ENCODE peak calls at places on chromosome 6, in nine cellular contexts. W is hepatocyte; D is NT2/D1; E is tibial nerve; Q is HCT116; T is astrocyte; C is CD8-positive, alpha-beta T cell; J is CD4-positive, CD25-positive, alpha-beta regulatory T cell; N is pancreas. S is an unnamed sample. For H3K4me1 and H3K9me3, the result is how much of the 10 kb centered on the place peaks cover.

GRCh38 chr6:166469426-166469961 is 86.8 kb upstream of the MPC1 start:
- DNase-seq in Q (no peak), E (no peak), C (no peak), N (no peak), D (no peak), J (no peak), W (no peak), T (no peak), S (no peak)

GRCh38 chr6:153392156-153392555 is 261.1 kb upstream of the RGS17 start:
- DNase-seq in D (no peak), E (no peak), Q (no peak), J (peak), W (no peak), N (no peak), C (no peak), T (no peak), S (no peak)

GRCh38 chr6:144469144-144469575 is 184.0 kb downstream of the UTRN start:
- DNase-seq in T (no peak), W (no peak), C (no peak), Q (no peak), N (no peak), E (no peak), J (peak), D (no peak), S (no peak)

GRCh38 chr6:104483225-104483834 is 376.4 kb downstream of the HACE1 start:
- DNase-seq in D (no peak), C (no peak), E (no peak), J (no peak), W (peak), T (no peak), Q (peak), N (no peak), S (no peak)

GRCh38 chr6:10595731-10596664 is 74.8 kb downstream of the GCNT2 start:
- DNase-seq in Q (no peak), D (peak), E (no peak), T (peak), N (no peak), J (peak), C (no peak), W (no peak), S (no peak)

GRCh38 chr6:13453771-13454251 is 33.6 kb downstream of the GFOD1 start:
- DNase-seq in D (no peak), E (no peak), W (no peak), T (peak), Q (peak), N (no peak), C (no peak), J (no peak), S (no peak)

GRCh38 chr6:30985490-30985889 is 2.0 kb downstream of the MUC21 start:
- DNase-seq in Q (no peak), D (no peak), W (no peak), T (no peak), J (peak), E (no peak), C (no peak), N (no peak), S (no peak)

GRCh38 chr6:170037541-170038250 is 253.2 kb downstream of the DLL1 start:
- DNase-seq in C (no peak), W (no peak), N (no peak), J (no peak), Q (no peak), D (no peak), T (no peak), E (no peak), S (no peak)

GRCh38 chr6:52881996-52882841 is 27.3 kb downstream of the GSTA3 start:
- DNase-seq in E (peak), J (peak), Q (peak), C (peak), W (peak), D (peak), N (peak), T (peak), S (peak)

GRCh38 chr6:166173292-166173951 is 5.8 kb upstream of the TBXT start:
- DNase-seq in E (no peak), Q (peak), W (peak), N (peak), C (no peak), D (no peak), T (no peak), J (no peak), S (no peak)

GRCh38 chr6:108168501-108168979 is 2.7 kb downstream of the NR2E1 start:
- DNase-seq in N (peak), C (no peak), J (no peak), T (peak), Q (no peak), E (no peak), W (peak), D (no peak), S (peak)

GRCh38 chr6:56996401-56996800 is 41.5 kb downstream of the BEND6 start:
- DNase-seq in D (no peak), T (peak), J (no peak), C (no peak), Q (no peak), W (no peak), N (no peak), E (no peak), S (no peak)

GRCh38 chr6:84825461-84825860 is 61.1 kb upstream of the TBX18 start:
- DNase-seq in Q (no peak), C (no peak), T (peak), E (no peak), N (no peak), W (peak), D (no peak), J (no peak), S (no peak)

GRCh38 chr6:3260772-3261517 is 2.2 kb downstream of the PSMG4 start:
- DNase-seq in J (no peak), E (no peak), T (no peak), C (no peak), D (no peak), Q (no peak), N (no peak), W (no peak), S (no peak)

GRCh38 chr6:12423852-12424251 is 133.7 kb downstream of the EDN1 start:
- DNase-seq in W (no peak), D (no peak), J (no peak), Q (no peak), T (no peak), C (no peak), E (no peak), N (no peak), S (no peak)

GRCh38 chr6:106146852-106147351 is 60.8 kb downstream of the PRDM1 start:
- DNase-seq in E (no peak), T (peak), W (no peak), D (no peak), Q (no peak), N (no peak), C (no peak), J (no peak), S (no peak)

GRCh38 chr6:115838763-115839401 is 221.8 kb downstream of the FRK start:
- DNase-seq in D (peak), T (peak), Q (peak), C (no peak), N (peak), E (no peak), J (no peak), W (peak), S (no peak)

GRCh38 chr6:31725502-31726350 is 2.6 kb downstream of the MPIG6B start:
- DNase-seq in J (no peak), T (no peak), Q (no peak), N (no peak), C (no peak), E (no peak), D (no peak), W (no peak), S (peak)

GRCh38 chr6:79065232-79065631 is 12.8 kb downstream of the PHIP start:
- DNase-seq in N (no peak), E (no peak), W (no peak), T (no peak), Q (no peak), J (no peak), C (no peak), D (no peak), S (no peak)

GRCh38 chr6:128519132-128519930 is 1.1 kb downstream of the PTPRK start:
- DNase-seq in J (peak), Q (no peak), W (peak), T (peak), C (peak), D (no peak), N (peak), E (peak), S (peak)

DNA sequence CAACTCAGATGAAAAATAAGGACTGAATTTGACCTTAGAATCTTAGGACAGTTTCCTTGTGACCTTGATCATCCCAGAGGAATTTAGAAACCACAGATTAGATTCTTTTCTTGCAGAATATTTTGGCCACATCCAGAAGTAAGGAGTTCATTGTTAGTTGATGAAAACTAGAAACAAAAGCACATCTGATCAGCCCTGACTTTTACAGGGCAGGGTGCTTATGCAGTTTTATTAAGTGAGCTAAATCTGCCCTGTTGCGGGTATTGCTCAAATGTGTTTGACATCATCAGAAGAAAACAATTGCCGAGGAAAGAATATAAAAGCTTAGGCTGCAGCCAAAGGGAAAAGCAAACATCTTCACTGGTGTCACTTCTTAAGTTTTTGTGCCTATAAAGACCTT is 100.8 kb downstream of the MTFR2 start:
- DNase-seq in W (no peak), E (no peak), N (no peak), C (no peak), T (no peak), Q (no peak), D (no peak), J (no peak), S (no peak)
- H3K4me1 ChIP-seq in W (under half), E (under half), N (under half), C (under half), T (under half), Q (under half), D (under half), J (under half), S (under half)

GRCh38 chr6:155611742-155612141 is 156.1 kb upstream of the NOX3 start:
- DNase-seq in T (no peak), Q (no peak), W (no peak), E (no peak), C (no peak), N (no peak), D (no peak), J (no peak), S (no peak)
- H3K9me3 ChIP-seq in T (under half), Q (under half), W (under half), E (under half), C (under half), N (under half), D (half or more), J (under half), S (under half)

GRCh38 chr6:167933290-167933689 is 64.2 kb upstream of the KIF25 start:
- DNase-seq in T (no peak), C (no peak), N (no peak), D (no peak), W (no peak), E (no peak), Q (no peak), J (no peak), S (no peak)

GRCh38 chr6:167934426-167934864 is 63.0 kb upstream of the KIF25 start:
- DNase-seq in E (no peak), Q (no peak), T (no peak), C (no peak), W (peak), N (no peak), D (no peak), J (no peak), S (no peak)

GRCh38 chr6:167930300-167930699 is 67.2 kb upstream of the KIF25 start:
- DNase-seq in Q (no peak), D (no peak), W (no peak), N (no peak), E (no peak), T (peak), C (no peak), J (no peak), S (no peak)

GRCh38 chr6:167933847-167934246 is 63.6 kb upstream of the KIF25 start:
- DNase-seq in C (no peak), Q (no peak), E (no peak), W (no peak), D (no peak), N (peak), T (no peak), J (no peak), S (no peak)

DNA sequence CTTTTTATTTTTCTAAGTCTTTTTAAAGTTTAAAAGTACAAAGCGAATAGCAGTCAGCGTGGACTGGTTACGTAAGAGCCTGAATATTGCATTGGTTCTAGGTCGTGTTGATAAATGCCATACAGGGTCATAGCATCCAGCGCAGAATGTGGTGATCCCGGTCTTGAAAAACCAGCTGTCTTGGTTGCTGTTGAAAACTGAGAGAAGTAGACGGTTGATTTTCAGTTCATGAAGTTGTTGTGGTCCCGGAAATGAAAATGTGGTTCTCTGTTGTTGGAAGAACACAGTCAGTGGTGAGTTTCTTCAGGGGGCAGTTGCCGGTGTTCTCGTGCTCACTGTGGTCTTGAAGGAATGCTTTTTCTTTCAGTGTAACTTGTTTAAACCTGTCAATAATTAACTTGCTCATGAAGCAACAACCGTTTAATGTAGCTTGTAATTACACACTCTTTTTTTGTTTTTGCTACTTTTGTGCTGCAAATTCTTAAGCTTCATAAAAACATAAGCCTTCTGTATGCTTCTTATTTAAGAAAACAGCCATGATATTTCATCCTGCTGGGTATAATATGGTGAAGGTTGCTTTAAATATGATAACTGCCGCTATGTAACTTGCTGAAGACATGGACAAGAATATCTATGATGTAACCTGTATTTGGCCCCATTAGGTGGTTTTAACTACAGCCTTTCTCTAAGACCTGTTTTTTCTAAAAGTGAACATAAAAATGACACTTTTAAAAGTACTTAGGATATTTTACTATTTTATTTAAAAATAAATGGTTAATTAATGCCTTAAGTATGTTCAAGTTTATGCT is 64.8 kb upstream of the KIF25 start:
- DNase-seq in C (no peak), N (no peak), D (no peak), W (peak), Q (no peak), J (no peak), T (no peak), E (no peak), S (no peak)
- H3K4me3 ChIP-seq in C (no peak), N (peak), D (no peak), W (no peak), Q (no peak), J (no peak), T (no peak), E (no peak), S (no peak)

GRCh38 chr6:42915737-42916136 is at the start of gene PTCRA:
- DNase-seq in T (no peak), E (no peak), C (no peak), N (no peak), D (no peak), W (no peak), J (no peak), Q (no peak), S (no peak)
- H3K4me1 ChIP-seq in T (under half), E (under half), C (under half), N (under half), D (under half), W (under half), J (under half), Q (under half), S (under half)

GRCh38 chr6:137162692-137163303 is 10.6 kb downstream of the IL22RA2 start:
- DNase-seq in E (no peak), T (no peak), N (no peak), D (no peak), W (no peak), J (no peak), C (no peak), Q (no peak), S (no peak)

GRCh38 chr6:137163732-137164318 is 9.6 kb downstream of the IL22RA2 start:
- DNase-seq in W (no peak), T (no peak), E (no peak), D (no peak), J (no peak), C (no peak), N (no peak), Q (no peak), S (no peak)

GRCh38 chr6:137159912-137160311 is 13.5 kb downstream of the IL22RA2 start:
- DNase-seq in W (no peak), T (no peak), D (no peak), C (no peak), Q (no peak), N (no peak), E (no peak), J (no peak), S (no peak)

GRCh38 chr6:137161975-137162374 is 11.5 kb downstream of the IL22RA2 start:
- DNase-seq in C (no peak), N (no peak), J (no peak), W (no peak), E (no peak), T (no peak), D (no peak), Q (no peak), S (peak)

DNA sequence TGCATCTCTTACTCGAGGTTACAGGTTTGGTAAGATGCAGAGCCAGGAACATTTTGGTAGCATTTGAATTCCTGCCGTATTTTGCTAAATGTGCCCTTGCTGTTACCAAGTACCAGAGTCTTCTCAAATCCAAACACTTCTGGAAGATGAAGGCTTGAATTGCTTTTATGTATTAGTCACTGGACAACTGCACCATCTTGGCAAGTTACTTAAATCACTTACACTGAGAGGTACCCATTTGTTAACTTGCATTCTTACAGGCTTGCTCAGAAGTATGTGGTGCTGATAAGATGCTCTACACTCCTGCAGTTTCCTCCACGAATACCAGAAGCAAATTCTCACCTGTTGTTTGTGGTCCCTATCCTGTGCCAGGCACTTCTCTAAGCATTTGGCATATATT is 12.7 kb downstream of the IL22RA2 start:
- DNase-seq in Q (no peak), T (peak), N (no peak), W (no peak), J (no peak), D (no peak), E (no peak), C (no peak), S (no peak)
- H3K9me3 ChIP-seq in Q (under half), T (under half), N (under half), W (under half), J (under half), D (under half), E (under half), C (under half), S (under half)

DNA sequence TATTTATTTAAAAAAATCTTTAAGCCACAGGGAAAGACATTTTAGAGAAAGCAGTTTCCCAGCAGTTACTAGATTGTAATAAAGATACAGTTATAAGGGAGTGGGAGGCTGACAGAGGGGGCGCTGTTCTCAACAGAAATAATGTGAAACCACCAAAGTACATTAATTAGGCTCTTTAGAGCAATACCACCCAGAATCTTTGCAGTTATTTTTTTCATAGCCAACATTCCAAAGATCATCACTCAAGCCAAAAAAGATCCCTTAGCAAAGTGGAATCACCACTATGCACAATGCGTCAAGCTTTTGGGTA is 331.3 kb upstream of the DEFB112 start:
- DNase-seq in D (peak), J (no peak), W (no peak), T (no peak), N (no peak), Q (no peak), E (no peak), C (no peak), S (no peak)
- H3K4me3 ChIP-seq in D (no peak), J (no peak), W (no peak), T (no peak), N (no peak), Q (no peak), E (no peak), C (no peak), S (no peak)

GRCh38 chr6:143357152-143357551 is 93.3 kb downstream of the ADAT2 start:
- DNase-seq in W (no peak), J (no peak), Q (no peak), T (no peak), E (no peak), D (no peak), C (no peak), N (no peak), S (no peak)
- H3K4me1 ChIP-seq in W (under half), J (under half), Q (under half), T (under half), E (under half), D (under half), C (under half), N (under half), S (under half)

GRCh38 chr6:111564482-111564945 is 41.2 kb downstream of the TRAF3IP2 start:
- DNase-seq in J (no peak), C (no peak), T (peak), N (no peak), D (no peak), E (no peak), Q (no peak), W (no peak), S (peak)
- H3K9me3 ChIP-seq in J (under half), C (under half), T (under half), N (under half), D (under half), E (under half), Q (under half), W (under half), S (under half)

DNA sequence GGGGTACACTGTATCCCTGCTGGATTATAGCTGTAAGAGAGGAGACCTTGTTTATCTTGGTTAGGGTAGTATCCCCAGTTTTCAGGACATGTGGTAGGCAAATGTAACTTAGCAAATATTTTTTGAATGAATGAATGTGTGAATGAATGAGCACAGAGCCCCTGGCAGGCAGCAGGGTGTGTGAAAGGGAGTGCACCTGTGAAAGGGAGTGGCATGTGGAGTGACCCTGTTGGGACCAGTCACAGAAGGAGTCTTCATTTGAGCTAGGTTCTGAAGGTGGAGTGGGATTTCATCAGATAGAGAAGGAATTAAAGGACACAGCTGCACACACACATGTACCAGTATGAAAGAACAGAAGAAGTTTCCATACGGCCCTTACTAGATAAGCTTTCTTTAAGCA is 4.9 kb downstream of the SMAP1 start:
- DNase-seq in D (no peak), E (no peak), Q (no peak), C (no peak), W (no peak), J (no peak), T (no peak), N (no peak), S (no peak)
- H3K4me3 ChIP-seq in D (no peak), E (no peak), Q (no peak), C (no peak), W (no peak), J (no peak), T (no peak), N (no peak), S (no peak)